ENCODE peak calls at places on chromosomes 13 and 19, in six cellular contexts. One of them, this sample, is unnamed. For H3K4me1, the result is how much of the 10 kb centered on the place peaks cover.

GRCh38 chr13:92677571-92677970 is 549.0 kb upstream of the GPC6 start:
- DNase-seq in psoas muscle: no peak
- DNase-seq in small intestine: no peak
- DNase-seq in transverse colon: no peak
- DNase-seq in tibial artery: no peak
- DNase-seq in PC-9: no peak
- DNase-seq in this sample: no peak

GRCh38 chr13:92513672-92514071 is 712.9 kb upstream of the GPC6 start:
- DNase-seq in psoas muscle: no peak
- DNase-seq in small intestine: no peak
- DNase-seq in transverse colon: no peak
- DNase-seq in tibial artery: no peak
- DNase-seq in PC-9: no peak
- DNase-seq in this sample: no peak

GRCh38 chr13:98451676-98452105 is 125.2 kb downstream of the STK24 start:
- DNase-seq in psoas muscle: peak
- DNase-seq in small intestine: no peak
- DNase-seq in transverse colon: no peak
- DNase-seq in tibial artery: peak
- DNase-seq in PC-9: no peak
- DNase-seq in this sample: peak

GRCh38 chr19:40962460-40962961 is 28.6 kb upstream of the CYP2B6 start:
- DNase-seq in psoas muscle: no peak
- DNase-seq in small intestine: no peak
- DNase-seq in transverse colon: no peak
- DNase-seq in tibial artery: no peak
- DNase-seq in PC-9: peak
- DNase-seq in this sample: no peak

GRCh38 chr13:22517544-22517943 is 663.2 kb upstream of the SGCG start:
- DNase-seq in psoas muscle: no peak
- DNase-seq in small intestine: no peak
- DNase-seq in transverse colon: no peak
- DNase-seq in tibial artery: no peak
- DNase-seq in PC-9: no peak
- DNase-seq in this sample: no peak

GRCh38 chr19:9996541-9996940 is 13.8 kb downstream of the COL5A3 start:
- DNase-seq in psoas muscle: no peak
- DNase-seq in small intestine: no peak
- DNase-seq in transverse colon: no peak
- DNase-seq in tibial artery: no peak
- DNase-seq in PC-9: no peak
- DNase-seq in this sample: no peak

GRCh38 chr13:91132381-91132780 is 215.1 kb upstream of the MIR17HG start:
- DNase-seq in psoas muscle: no peak
- DNase-seq in small intestine: no peak
- DNase-seq in transverse colon: no peak
- DNase-seq in tibial artery: no peak
- DNase-seq in PC-9: no peak
- DNase-seq in this sample: no peak

GRCh38 chr13:104641309-104641708 is 1575.1 kb upstream of the SLC10A2 start:
- DNase-seq in psoas muscle: no peak
- DNase-seq in small intestine: peak
- DNase-seq in transverse colon: no peak
- DNase-seq in tibial artery: no peak
- DNase-seq in PC-9: peak
- DNase-seq in this sample: no peak

GRCh38 chr13:98403076-98403475 is 173.8 kb downstream of the STK24 start:
- DNase-seq in psoas muscle: no peak
- DNase-seq in small intestine: no peak
- DNase-seq in transverse colon: no peak
- DNase-seq in tibial artery: no peak
- DNase-seq in PC-9: no peak
- DNase-seq in this sample: no peak

GRCh38 chr13:73273737-73274136 is 214.9 kb downstream of the KLF5 start:
- DNase-seq in psoas muscle: no peak
- DNase-seq in small intestine: no peak
- DNase-seq in transverse colon: no peak
- DNase-seq in tibial artery: no peak
- DNase-seq in PC-9: no peak
- DNase-seq in this sample: no peak

GRCh38 chr13:32642316-32642715 is 56.1 kb downstream of the PDS5B start:
- DNase-seq in psoas muscle: no peak
- DNase-seq in small intestine: no peak
- DNase-seq in transverse colon: no peak
- DNase-seq in tibial artery: no peak
- DNase-seq in PC-9: no peak
- DNase-seq in this sample: no peak

GRCh38 chr19:3073159-3073563 is 10.9 kb upstream of the TLE5 start:
- DNase-seq in psoas muscle: peak
- DNase-seq in small intestine: peak
- DNase-seq in transverse colon: peak
- DNase-seq in tibial artery: no peak
- DNase-seq in PC-9: no peak
- DNase-seq in this sample: peak

GRCh38 chr13:76677047-76677446 is 209.2 kb downstream of the KCTD12 start:
- DNase-seq in psoas muscle: peak
- DNase-seq in small intestine: no peak
- DNase-seq in transverse colon: no peak
- DNase-seq in tibial artery: peak
- DNase-seq in PC-9: no peak
- DNase-seq in this sample: peak

GRCh38 chr19:35170359-35171061 is 16.0 kb downstream of the FXYD5 start:
- DNase-seq in psoas muscle: no peak
- DNase-seq in small intestine: no peak
- DNase-seq in transverse colon: no peak
- DNase-seq in tibial artery: no peak
- DNase-seq in PC-9: no peak
- DNase-seq in this sample: peak

GRCh38 chr19:53463263-53463662 is 4.3 kb upstream of the ZNF813 start:
- DNase-seq in psoas muscle: peak
- DNase-seq in small intestine: no peak
- DNase-seq in transverse colon: peak
- DNase-seq in tibial artery: no peak
- DNase-seq in PC-9: no peak
- DNase-seq in this sample: peak

GRCh38 chr19:42285546-42285945 is 16.4 kb upstream of the PRR19 start:
- DNase-seq in psoas muscle: no peak
- DNase-seq in small intestine: no peak
- DNase-seq in transverse colon: no peak
- DNase-seq in tibial artery: peak
- DNase-seq in PC-9: no peak
- DNase-seq in this sample: peak

GRCh38 chr13:44899967-44900366 is 89.3 kb downstream of the NUFIP1 start:
- DNase-seq in psoas muscle: no peak
- DNase-seq in small intestine: peak
- DNase-seq in transverse colon: no peak
- DNase-seq in tibial artery: no peak
- DNase-seq in PC-9: no peak
- DNase-seq in this sample: no peak

GRCh38 chr13:74210693-74211393 is 76.6 kb upstream of the KLF12 start:
- DNase-seq in psoas muscle: no peak
- DNase-seq in small intestine: peak
- DNase-seq in transverse colon: no peak
- DNase-seq in tibial artery: peak
- DNase-seq in PC-9: no peak
- DNase-seq in this sample: no peak

GRCh38 chr13:20570540-20570939 is 3.6 kb downstream of the IFT88 start:
- DNase-seq in psoas muscle: no peak
- DNase-seq in small intestine: no peak
- DNase-seq in transverse colon: no peak
- DNase-seq in tibial artery: no peak
- DNase-seq in PC-9: no peak
- DNase-seq in this sample: no peak

GRCh38 chr19:49116544-49116943 is 2.4 kb downstream of the LIN7B start:
- DNase-seq in psoas muscle: no peak
- DNase-seq in small intestine: no peak
- DNase-seq in transverse colon: no peak
- DNase-seq in tibial artery: no peak
- DNase-seq in PC-9: no peak
- DNase-seq in this sample: no peak

GRCh38 chr13:109998808-109999528 is 212.6 kb upstream of the IRS2 start:
- DNase-seq in psoas muscle: no peak
- DNase-seq in small intestine: no peak
- DNase-seq in transverse colon: no peak
- DNase-seq in tibial artery: no peak
- DNase-seq in PC-9: peak
- DNase-seq in this sample: no peak

GRCh38 chr19:35346193-35347052 is 1.3 kb upstream of the FFAR1 start:
- DNase-seq in psoas muscle: no peak
- DNase-seq in small intestine: no peak
- DNase-seq in transverse colon: peak
- DNase-seq in tibial artery: peak
- DNase-seq in PC-9: no peak
- DNase-seq in this sample: peak

GRCh38 chr19:50461066-50461875 is 15.0 kb upstream of the EMC10 start:
- DNase-seq in psoas muscle: peak
- DNase-seq in small intestine: peak
- DNase-seq in transverse colon: peak
- DNase-seq in tibial artery: no peak
- DNase-seq in PC-9: peak
- DNase-seq in this sample: no peak

GRCh38 chr19:14337510-14337909 is 43.7 kb upstream of the ADGRE5 start:
- DNase-seq in psoas muscle: no peak
- DNase-seq in small intestine: peak
- DNase-seq in transverse colon: peak
- DNase-seq in tibial artery: no peak
- DNase-seq in PC-9: no peak
- DNase-seq in this sample: no peak

GRCh38 chr19:13906525-13906904 is 514 bp downstream of the CC2D1A start:
- DNase-seq in psoas muscle: no peak
- DNase-seq in small intestine: peak
- DNase-seq in transverse colon: peak
- DNase-seq in tibial artery: no peak
- DNase-seq in PC-9: peak
- DNase-seq in this sample: no peak

GRCh38 chr19:30227071-30227621 is 145.0 kb upstream of the ZNF536 start:
- DNase-seq in psoas muscle: no peak
- DNase-seq in small intestine: no peak
- DNase-seq in transverse colon: no peak
- DNase-seq in tibial artery: no peak
- DNase-seq in PC-9: no peak
- DNase-seq in this sample: peak

GRCh38 chr19:12875086-12875485 is 6.2 kb downstream of the DNASE2 start:
- DNase-seq in psoas muscle: no peak
- DNase-seq in small intestine: no peak
- DNase-seq in transverse colon: no peak
- DNase-seq in tibial artery: no peak
- DNase-seq in PC-9: no peak
- DNase-seq in this sample: no peak

GRCh38 chr19:9622531-9622930 is 1.5 kb upstream of the ZNF561 start:
- DNase-seq in psoas muscle: no peak
- DNase-seq in small intestine: no peak
- DNase-seq in transverse colon: no peak
- DNase-seq in tibial artery: no peak
- DNase-seq in PC-9: no peak
- DNase-seq in this sample: no peak

DNA sequence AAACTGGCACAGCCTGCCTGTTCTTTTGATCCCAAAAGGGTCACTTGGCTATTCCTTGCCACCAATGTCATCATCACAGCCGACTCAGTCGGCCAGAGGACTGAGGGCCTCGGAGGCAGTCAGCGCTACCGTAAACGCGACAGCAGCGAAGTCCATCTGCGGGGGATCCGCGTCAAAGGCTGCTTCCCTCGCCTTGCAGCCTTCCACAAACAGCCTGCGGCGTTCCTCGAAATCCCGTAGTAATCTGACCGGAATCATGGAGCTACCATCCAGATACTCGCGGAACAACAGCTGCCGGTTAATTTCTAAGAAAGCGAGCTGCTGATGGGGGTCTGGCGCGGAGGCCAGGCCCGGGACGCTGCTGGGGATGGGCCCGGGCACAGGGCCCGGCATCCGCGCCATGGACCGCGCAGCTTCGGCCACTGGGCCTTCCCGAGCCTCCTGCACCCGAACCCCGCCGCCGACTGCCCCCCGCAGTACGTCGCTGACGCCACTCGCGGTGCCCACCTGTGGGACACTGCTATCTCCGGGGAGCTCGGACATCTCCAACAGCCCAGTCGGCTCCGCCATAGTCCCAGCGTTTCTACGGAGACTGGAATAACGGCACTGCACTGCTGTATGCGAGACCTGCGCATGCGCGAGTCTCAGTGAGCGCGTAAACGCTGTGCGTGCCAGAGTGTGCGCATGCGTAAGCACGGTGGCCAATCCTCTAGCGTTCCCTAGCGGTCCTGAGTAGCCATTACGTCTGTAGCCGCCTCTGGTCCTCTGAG is at the start of gene EID2B:
- DNase-seq in psoas muscle: peak
- DNase-seq in small intestine: peak
- DNase-seq in transverse colon: peak
- DNase-seq in tibial artery: peak
- DNase-seq in PC-9: peak
- DNase-seq in this sample: peak
- H3K27ac ChIP-seq in psoas muscle: peak
- H3K27ac ChIP-seq in small intestine: peak
- H3K27ac ChIP-seq in transverse colon: peak
- H3K27ac ChIP-seq in tibial artery: peak
- H3K27ac ChIP-seq in PC-9: no peak
- H3K27ac ChIP-seq in this sample: peak

GRCh38 chr19:829129-829758 is 1.6 kb downstream of the AZU1 start:
- DNase-seq in psoas muscle: no peak
- DNase-seq in small intestine: no peak
- DNase-seq in transverse colon: no peak
- DNase-seq in tibial artery: no peak
- DNase-seq in PC-9: no peak
- DNase-seq in this sample: no peak
- H3K4me1 ChIP-seq in psoas muscle: under half
- H3K4me1 ChIP-seq in small intestine: under half
- H3K4me1 ChIP-seq in transverse colon: under half
- H3K4me1 ChIP-seq in tibial artery: under half
- H3K4me1 ChIP-seq in PC-9: under half
- H3K4me1 ChIP-seq in this sample: under half

GRCh38 chr19:58577581-58578429 is 4.7 kb upstream of the MZF1 start:
- DNase-seq in psoas muscle: no peak
- DNase-seq in small intestine: no peak
- DNase-seq in transverse colon: no peak
- DNase-seq in tibial artery: peak
- DNase-seq in PC-9: no peak
- DNase-seq in this sample: peak
- H3K27ac ChIP-seq in psoas muscle: no peak
- H3K27ac ChIP-seq in small intestine: no peak
- H3K27ac ChIP-seq in transverse colon: no peak
- H3K27ac ChIP-seq in tibial artery: no peak
- H3K27ac ChIP-seq in PC-9: no peak
- H3K27ac ChIP-seq in this sample: no peak

DNA sequence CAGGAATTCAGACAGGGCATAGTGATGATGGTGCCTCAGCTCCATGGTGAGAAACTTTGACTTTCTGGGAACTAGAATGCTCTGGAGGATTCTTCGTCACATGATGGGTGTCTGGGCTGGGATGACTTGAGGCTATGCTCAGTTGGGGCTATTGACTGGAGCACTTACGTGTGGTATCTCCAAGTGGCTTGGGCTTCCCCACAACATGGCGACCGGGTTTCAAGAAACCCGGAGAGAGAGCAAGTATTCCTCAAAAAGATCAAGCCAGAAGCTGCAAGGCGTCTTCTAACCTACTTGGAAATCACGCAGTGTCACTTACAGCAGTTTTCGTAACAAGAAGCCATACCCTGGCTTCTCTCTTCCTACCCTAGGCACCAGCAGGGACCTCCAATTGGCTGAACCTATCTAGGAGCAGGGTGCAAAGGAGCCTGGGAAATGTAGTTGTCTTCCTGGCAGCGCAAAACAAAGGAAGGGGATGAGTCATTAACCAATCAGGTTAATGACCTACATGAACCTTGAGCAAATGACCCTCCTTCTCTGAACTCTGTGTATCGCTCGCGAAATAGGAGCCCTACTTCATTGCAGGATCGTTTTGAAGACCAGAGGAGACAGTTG is 22.4 kb downstream of the VAV1 start:
- DNase-seq in psoas muscle: no peak
- DNase-seq in small intestine: no peak
- DNase-seq in transverse colon: no peak
- DNase-seq in tibial artery: no peak
- DNase-seq in PC-9: no peak
- DNase-seq in this sample: no peak
- H3K4me1 ChIP-seq in psoas muscle: under half
- H3K4me1 ChIP-seq in small intestine: under half
- H3K4me1 ChIP-seq in transverse colon: under half
- H3K4me1 ChIP-seq in tibial artery: under half
- H3K4me1 ChIP-seq in PC-9: under half
- H3K4me1 ChIP-seq in this sample: under half